ENCODE peak calls at places on chromosomes 3 and 15, in four cellular contexts. V, F, T and X are unnamed samples.

GRCh38 chr15:33201376-33202189 is 7.1 kb upstream of the FMN1 start:
- DNase-seq in V (peak; percentile 34), T (peak; percentile 91), F (peak; percentile 92), X (no peak)

GRCh38 chr3:18189651-18190050 is 235.5 kb downstream of the SATB1 start:
- DNase-seq in F (no peak), V (no peak), T (no peak), X (no peak)

GRCh38 chr3:193859195-193859594 is 266.2 kb downstream of the OPA1 start:
- DNase-seq in V (no peak), T (no peak), F (no peak), X (no peak)

GRCh38 chr15:51128701-51129100 is 34.0 kb upstream of the TNFAIP8L3 start:
- DNase-seq in V (no peak), F (no peak), T (no peak), X (no peak)

GRCh38 chr3:61578667-61579367 is 17.4 kb downstream of the PTPRG start:
- DNase-seq in V (no peak), T (no peak), F (no peak), X (no peak)

GRCh38 chr3:58038675-58039302 is 30.6 kb downstream of the FLNB start:
- DNase-seq in T (no peak), V (no peak), F (no peak), X (peak; percentile 22)

GRCh38 chr3:127612966-127613365 is 14.8 kb downstream of the MCM2 start:
- DNase-seq in T (no peak), F (no peak), V (no peak), X (no peak)

GRCh38 chr3:49411550-49411967 is 217 bp downstream of the RHOA start:
- DNase-seq in V (no peak), F (no peak), T (no peak), X (no peak)

GRCh38 chr3:55330355-55330754 is 156.8 kb downstream of the WNT5A start:
- DNase-seq in V (no peak), F (peak; percentile 97), T (peak; percentile 42), X (no peak)

GRCh38 chr3:32996755-32997091 is 45.3 kb downstream of the CCR4 start:
- DNase-seq in F (no peak), T (no peak), V (no peak), X (no peak)